ENCODE peak calls at places on chromosomes 16 and 17, in eight cellular contexts. O is T-helper 1 cell; A is CD4-positive, CD25-positive, alpha-beta regulatory T cell; B is tibial artery; S is stimulated activated CD4-positive, alpha-beta T cell treated with anti-CD3 and anti-CD28 coated beads, TNF-alpha, amount 100 ng/mL, for 24 hours; P is ACHN; W is NCI-H1105; J is CD8-positive, alpha-beta T cell. R is an unnamed sample.

GRCh38 chr16:64773184-64773583 is 348.7 kb downstream of the CDH11 start:
- DNase-seq in J (no peak), A (no peak), P (no peak), S (no peak), O (no peak), W (no peak), B (no peak), R (no peak)

GRCh38 chr16:30600929-30601328 is 9.3 kb downstream of the ZNF689 start:
- DNase-seq in J (no peak), A (no peak), B (no peak), O (no peak), W (no peak), P (no peak), S (no peak), R (no peak)

GRCh38 chr17:16987830-16988601 is 16.1 kb upstream of the TNFRSF13B start:
- DNase-seq in W (no peak), O (no peak), S (peak), P (peak), J (peak), A (peak), B (peak), R (no peak)

GRCh38 chr17:61486135-61487120 is 34.2 kb downstream of the TBX4 start:
- DNase-seq in B (no peak), S (no peak), P (no peak), O (no peak), W (no peak), A (no peak), J (no peak), R (peak)

GRCh38 chr17:45953561-45953960 is 45.5 kb upstream of the STH start:
- DNase-seq in A (no peak), S (no peak), P (no peak), O (no peak), J (no peak), B (no peak), W (no peak), R (no peak)

GRCh38 chr16:77761204-77761603 is 27.2 kb upstream of the VAT1L start:
- DNase-seq in B (no peak), J (no peak), W (no peak), A (no peak), O (no peak), P (no peak), S (no peak), R (peak)

GRCh38 chr17:14340968-14341412 is 40.1 kb downstream of the HS3ST3B1 start:
- DNase-seq in J (no peak), P (no peak), B (no peak), W (no peak), S (no peak), O (no peak), A (no peak), R (no peak)

GRCh38 chr16:85750021-85750826 is 672 bp downstream of the C16orf74 start:
- DNase-seq in B (no peak), A (no peak), O (no peak), P (peak), S (no peak), W (no peak), J (no peak), R (no peak)

GRCh38 chr16:4306439-4307214 is 9.2 kb upstream of the GLIS2 start:
- DNase-seq in J (peak), S (no peak), O (peak), B (no peak), P (no peak), A (peak), W (peak), R (peak)

GRCh38 chr16:50838165-50838564 is 96.3 kb downstream of the CYLD start:
- DNase-seq in W (no peak), O (no peak), J (no peak), A (no peak), S (no peak), P (no peak), B (no peak), R (no peak)

GRCh38 chr17:71402661-71403141 is 718.1 kb upstream of the SOX9 start:
- DNase-seq in P (no peak), O (no peak), B (no peak), S (no peak), W (peak), A (no peak), J (no peak), R (peak)

GRCh38 chr17:65438173-65438572 is 123.3 kb downstream of the AXIN2 start:
- DNase-seq in P (no peak), B (no peak), J (no peak), S (no peak), A (no peak), O (no peak), W (no peak), R (no peak)

GRCh38 chr16:77551352-77551751 is 116.5 kb upstream of the ADAMTS18 start:
- DNase-seq in P (no peak), B (no peak), J (no peak), A (no peak), O (no peak), W (no peak), S (no peak), R (no peak)

GRCh38 chr17:82016061-82016874 is 6.4 kb downstream of the CENPX start:
- DNase-seq in O (no peak), S (no peak), B (no peak), A (no peak), J (no peak), P (no peak), W (no peak), R (no peak)

GRCh38 chr16:35255186-35255803 is 1795.9 kb downstream of the TP53TG3F start:
- DNase-seq in J (no peak), P (no peak), B (no peak), O (no peak), S (no peak), W (no peak), A (no peak), R (no peak)

GRCh38 chr17:46876353-46876887 is 25.0 kb downstream of the WNT9B start:
- DNase-seq in O (no peak), W (peak), S (no peak), J (no peak), A (peak), B (no peak), P (no peak), R (peak)

GRCh38 chr17:81551458-81552243 is 502 bp downstream of the FAAP100 start:
- DNase-seq in S (no peak), P (peak), B (peak), A (peak), J (no peak), W (no peak), O (no peak), R (no peak)

GRCh38 chr17:64788286-64789060 is 126.4 kb upstream of the SMURF2 start:
- DNase-seq in W (no peak), P (no peak), A (no peak), J (no peak), S (no peak), O (no peak), B (peak), R (no peak)

R was measured in SK-N-DZ.